ENCODE peak calls at places on chromosomes 6 and 20, in ten cellular contexts. I is GM12878; Q is naive thymus-derived CD4-positive, alpha-beta T cell; W is left cardiac atrium; V is Jurkat, Clone E6-1; X is OCI-LY7; Y is activated CD8-positive, alpha-beta T cell treated with anti-CD3 and anti-CD28 coated beads for 36 hours; R is stimulated activated CD8-positive, alpha-beta memory T cell treated with anti-CD3 and anti-CD28 coated beads, Interleukin-15, amount 100 ng/mL, for 1 hour; F is progenitor cell of endocrine pancreas; L is HT-29. A is an unnamed sample.

GRCh38 chr20:63536241-63536977 is 767 bp downstream of the PTK6 start:
- DNase-seq in R (no peak), Q (no peak), W (peak), F (no peak), I (no peak), Y (no peak), L (peak), X (no peak), V (no peak), A (no peak)

GRCh38 chr6:79466222-79466834 is 70.9 kb downstream of the LCA5 start:
- DNase-seq in Q (no peak), F (no peak), V (no peak), Y (no peak), L (peak), R (no peak), I (no peak), W (no peak), X (peak), A (no peak)

GRCh38 chr6:109628158-109629000 is 62.6 kb downstream of the AK9 start:
- DNase-seq in F (no peak), V (peak), X (no peak), Q (no peak), I (no peak), Y (no peak), R (no peak), L (no peak), W (no peak), A (no peak)

GRCh38 chr20:2379511-2380229 is 1.0 kb upstream of the TGM6 start:
- DNase-seq in I (no peak), R (no peak), V (peak), F (no peak), W (no peak), Y (peak), L (no peak), X (peak), Q (peak), A (no peak)

GRCh38 chr20:50335105-50335504 is 144.5 kb downstream of the CEBPB start:
- DNase-seq in F (no peak), Y (peak), V (peak), R (no peak), Q (no peak), I (no peak), L (peak), W (no peak), X (peak), A (no peak)

GRCh38 chr6:109299695-109300564 is 82.3 kb downstream of the CD164 start:
- DNase-seq in L (no peak), V (no peak), W (no peak), R (no peak), F (no peak), Y (no peak), X (no peak), Q (no peak), I (no peak), A (no peak)

GRCh38 chr6:125598422-125598821 is 151.0 kb upstream of the HEY2 start:
- DNase-seq in R (no peak), Q (no peak), X (no peak), V (no peak), L (peak), W (peak), I (no peak), Y (no peak), F (no peak), A (no peak)

GRCh38 chr6:166619912-166620311 is 7.1 kb downstream of the RPS6KA2 start:
- DNase-seq in V (no peak), Y (no peak), L (no peak), I (no peak), F (no peak), W (no peak), R (no peak), Q (no peak), X (no peak), A (no peak)

GRCh38 chr6:41428402-41428994 is 93.1 kb downstream of the NCR2 start:
- DNase-seq in L (peak), Q (no peak), F (no peak), Y (no peak), W (peak), X (no peak), I (no peak), R (no peak), V (no peak), A (no peak)

GRCh38 chr20:47784599-47785320 is 521 bp downstream of the SULF2 start:
- DNase-seq in Y (no peak), Q (no peak), W (peak), V (no peak), I (no peak), L (peak), F (peak), X (no peak), R (no peak), A (no peak)

GRCh38 chr6:133890941-133891813 is 2.3 kb downstream of the TCF21 start:
- DNase-seq in Q (no peak), Y (peak), F (no peak), L (peak), I (no peak), V (no peak), R (no peak), W (peak), X (no peak), A (no peak)

GRCh38 chr6:29005183-29005885 is at the start of gene ZNF311:
- DNase-seq in W (peak), Q (peak), F (no peak), Y (peak), I (no peak), V (no peak), L (peak), X (no peak), R (no peak), A (no peak)